ENCODE peak calls at places on chromosomes 4 and X, in seven cellular contexts. One of them, this sample, is unnamed.

GRCh38 chr4:55854132-55854531 is 684 bp downstream of the EXOC1 start:
- DNase-seq in HL-60: no peak
- DNase-seq in sigmoid colon: no peak
- DNase-seq in stomach: no peak
- DNase-seq in K562: peak
- DNase-seq in SK-N-SH: peak
- DNase-seq in GM23338: no peak
- DNase-seq in this sample: no peak

GRCh38 chr4:7377223-7377865 is 57.4 kb downstream of the PSAPL1 start:
- DNase-seq in sigmoid colon: no peak
- DNase-seq in GM23338: no peak
- DNase-seq in K562: no peak
- DNase-seq in HL-60: no peak
- DNase-seq in SK-N-SH: peak
- DNase-seq in stomach: no peak
- DNase-seq in this sample: no peak

GRCh38 chr4:40349561-40350198 is 14.5 kb downstream of the CHRNA9 start:
- DNase-seq in SK-N-SH: no peak
- DNase-seq in HL-60: no peak
- DNase-seq in K562: no peak
- DNase-seq in sigmoid colon: no peak
- DNase-seq in GM23338: no peak
- DNase-seq in stomach: no peak
- DNase-seq in this sample: no peak

GRCh38 chrX:130694983-130695382 is 208.0 kb downstream of the ENOX2 start:
- DNase-seq in K562: peak
- DNase-seq in HL-60: no peak
- DNase-seq in sigmoid colon: no peak
- DNase-seq in stomach: no peak
- DNase-seq in SK-N-SH: no peak
- DNase-seq in GM23338: no peak
- DNase-seq in this sample: no peak

GRCh38 chr4:18105023-18106011 is 83.8 kb upstream of the LCORL start:
- DNase-seq in stomach: no peak
- DNase-seq in GM23338: no peak
- DNase-seq in K562: no peak
- DNase-seq in SK-N-SH: no peak
- DNase-seq in sigmoid colon: no peak
- DNase-seq in HL-60: no peak
- DNase-seq in this sample: no peak

GRCh38 chr4:25442863-25443307 is 65.8 kb downstream of the ANAPC4 start:
- DNase-seq in HL-60: no peak
- DNase-seq in stomach: no peak
- DNase-seq in SK-N-SH: no peak
- DNase-seq in sigmoid colon: no peak
- DNase-seq in K562: no peak
- DNase-seq in GM23338: no peak
- DNase-seq in this sample: no peak

GRCh38 chr4:8907596-8908205 is 36.1 kb upstream of the HMX1 start:
- DNase-seq in HL-60: no peak
- DNase-seq in sigmoid colon: peak
- DNase-seq in GM23338: no peak
- DNase-seq in K562: no peak
- DNase-seq in SK-N-SH: peak
- DNase-seq in stomach: no peak
- DNase-seq in this sample: peak

GRCh38 chr4:70704333-70705145 is 16.2 kb downstream of the UTP3 start:
- DNase-seq in HL-60: no peak
- DNase-seq in sigmoid colon: peak
- DNase-seq in K562: peak
- DNase-seq in GM23338: peak
- DNase-seq in stomach: peak
- DNase-seq in SK-N-SH: peak
- DNase-seq in this sample: peak

GRCh38 chrX:45842916-45843315 is 642.2 kb upstream of the DIPK2B start:
- DNase-seq in SK-N-SH: no peak
- DNase-seq in stomach: no peak
- DNase-seq in K562: no peak
- DNase-seq in sigmoid colon: no peak
- DNase-seq in GM23338: no peak
- DNase-seq in HL-60: no peak
- DNase-seq in this sample: no peak

GRCh38 chr4:152679414-152680281 is at the start of gene TMEM154:
- DNase-seq in stomach: peak
- DNase-seq in K562: no peak
- DNase-seq in HL-60: peak
- DNase-seq in SK-N-SH: peak
- DNase-seq in sigmoid colon: peak
- DNase-seq in GM23338: peak
- DNase-seq in this sample: peak

GRCh38 chr4:62014982-62015739 is 815.0 kb downstream of the ADGRL3 start:
- DNase-seq in stomach: no peak
- DNase-seq in HL-60: no peak
- DNase-seq in K562: no peak
- DNase-seq in GM23338: no peak
- DNase-seq in sigmoid colon: no peak
- DNase-seq in SK-N-SH: peak
- DNase-seq in this sample: no peak

GRCh38 chr4:128858875-128859696 is 49.6 kb downstream of the JADE1 start:
- DNase-seq in GM23338: no peak
- DNase-seq in K562: no peak
- DNase-seq in HL-60: no peak
- DNase-seq in stomach: no peak
- DNase-seq in SK-N-SH: no peak
- DNase-seq in sigmoid colon: no peak
- DNase-seq in this sample: no peak

GRCh38 chr4:121484633-121485032 is 103.8 kb upstream of the QRFPR start:
- DNase-seq in stomach: peak
- DNase-seq in HL-60: no peak
- DNase-seq in sigmoid colon: no peak
- DNase-seq in GM23338: peak
- DNase-seq in SK-N-SH: peak
- DNase-seq in K562: peak
- DNase-seq in this sample: peak

GRCh38 chr4:186669735-186670134 is 53.9 kb downstream of the FAT1 start:
- DNase-seq in HL-60: no peak
- DNase-seq in stomach: no peak
- DNase-seq in GM23338: peak
- DNase-seq in SK-N-SH: no peak
- DNase-seq in K562: no peak
- DNase-seq in sigmoid colon: no peak
- DNase-seq in this sample: no peak

GRCh38 chr4:186669159-186669720 is 54.4 kb downstream of the FAT1 start:
- DNase-seq in K562: no peak
- DNase-seq in sigmoid colon: peak
- DNase-seq in HL-60: no peak
- DNase-seq in SK-N-SH: peak
- DNase-seq in stomach: no peak
- DNase-seq in GM23338: peak
- DNase-seq in this sample: peak

GRCh38 chr4:186660403-186660802 is 63.3 kb downstream of the FAT1 start:
- DNase-seq in GM23338: no peak
- DNase-seq in K562: no peak
- DNase-seq in SK-N-SH: no peak
- DNase-seq in stomach: no peak
- DNase-seq in HL-60: no peak
- DNase-seq in sigmoid colon: no peak
- DNase-seq in this sample: no peak

GRCh38 chr4:186666750-186667149 is 56.9 kb downstream of the FAT1 start:
- DNase-seq in sigmoid colon: no peak
- DNase-seq in K562: no peak
- DNase-seq in HL-60: no peak
- DNase-seq in stomach: no peak
- DNase-seq in SK-N-SH: no peak
- DNase-seq in GM23338: no peak
- DNase-seq in this sample: no peak

DNA sequence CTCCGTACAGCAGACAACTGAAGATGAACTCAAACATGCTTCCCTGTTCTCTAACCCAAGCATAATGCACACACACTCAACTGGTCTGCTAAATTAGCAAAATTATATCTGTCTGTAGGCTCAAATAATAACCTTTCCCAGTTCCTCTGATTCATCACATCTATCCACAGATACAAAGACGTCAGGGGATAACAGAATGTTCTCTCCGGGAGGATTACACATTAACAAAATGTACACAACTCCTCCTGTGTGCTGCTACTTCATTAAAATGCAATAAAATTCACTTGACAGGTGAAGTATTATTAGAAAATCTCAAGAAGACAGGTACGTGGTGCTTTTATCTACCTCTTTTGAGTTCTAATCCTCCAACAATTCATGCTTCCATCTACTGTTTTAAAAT is 57.4 kb downstream of the FAT1 start:
- DNase-seq in HL-60: no peak
- DNase-seq in SK-N-SH: no peak
- DNase-seq in stomach: no peak
- DNase-seq in K562: no peak
- DNase-seq in GM23338: no peak
- DNase-seq in sigmoid colon: no peak
- DNase-seq in this sample: no peak
- TF ChIP-seq POLR2AphosphoS5 in HL-60: no peak
- TF ChIP-seq POLR2AphosphoS5 in SK-N-SH: no peak
- TF ChIP-seq POLR2AphosphoS5 in stomach: no peak
- TF ChIP-seq POLR2AphosphoS5 in K562: no peak
- TF ChIP-seq POLR2AphosphoS5 in GM23338: no peak
- TF ChIP-seq POLR2AphosphoS5 in sigmoid colon: peak
- TF ChIP-seq POLR2AphosphoS5 in this sample: no peak

GRCh38 chrX:41351923-41352322 is 18.0 kb downstream of the DDX3X start:
- DNase-seq in GM23338: no peak
- DNase-seq in SK-N-SH: no peak
- DNase-seq in stomach: no peak
- DNase-seq in K562: no peak
- DNase-seq in sigmoid colon: no peak
- DNase-seq in HL-60: no peak
- DNase-seq in this sample: no peak
- TF ChIP-seq POLR2AphosphoS5 in GM23338: peak
- TF ChIP-seq POLR2AphosphoS5 in SK-N-SH: peak
- TF ChIP-seq POLR2AphosphoS5 in stomach: no peak
- TF ChIP-seq POLR2AphosphoS5 in K562: no peak
- TF ChIP-seq POLR2AphosphoS5 in sigmoid colon: no peak
- TF ChIP-seq POLR2AphosphoS5 in HL-60: no peak
- TF ChIP-seq POLR2AphosphoS5 in this sample: no peak

DNA sequence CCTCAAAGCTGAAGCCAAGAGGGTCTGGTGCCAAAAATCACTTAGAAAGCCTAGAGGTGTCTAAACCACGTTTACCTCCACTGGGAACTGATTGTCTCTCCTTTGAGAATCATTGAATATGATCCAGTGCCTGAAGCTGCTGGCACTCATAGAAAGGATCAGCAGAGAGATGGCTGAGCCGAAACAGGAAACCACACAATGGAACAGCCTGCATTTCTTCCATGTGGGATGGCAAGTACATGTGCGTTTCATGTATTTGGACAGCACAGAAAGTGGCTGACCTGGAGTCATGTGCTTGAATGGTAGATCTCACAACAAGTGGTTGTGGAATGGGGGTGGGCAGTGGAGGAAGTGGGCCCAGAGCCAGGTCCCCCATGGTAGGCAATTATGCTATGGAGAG is 533.7 kb downstream of the INPP4B start:
- DNase-seq in SK-N-SH: no peak
- DNase-seq in HL-60: no peak
- DNase-seq in sigmoid colon: no peak
- DNase-seq in GM23338: no peak
- DNase-seq in stomach: no peak
- DNase-seq in K562: no peak
- DNase-seq in this sample: no peak
- TF ChIP-seq POLR2AphosphoS5 in SK-N-SH: no peak
- TF ChIP-seq POLR2AphosphoS5 in HL-60: no peak
- TF ChIP-seq POLR2AphosphoS5 in sigmoid colon: no peak
- TF ChIP-seq POLR2AphosphoS5 in GM23338: no peak
- TF ChIP-seq POLR2AphosphoS5 in stomach: no peak
- TF ChIP-seq POLR2AphosphoS5 in K562: no peak
- TF ChIP-seq POLR2AphosphoS5 in this sample: no peak

GRCh38 chrX:103624111-103624510 is 4.7 kb upstream of the TCEAL1 start:
- DNase-seq in sigmoid colon: no peak
- DNase-seq in SK-N-SH: no peak
- DNase-seq in HL-60: no peak
- DNase-seq in GM23338: no peak
- DNase-seq in K562: no peak
- DNase-seq in stomach: no peak
- DNase-seq in this sample: no peak
- TF ChIP-seq POLR2AphosphoS5 in sigmoid colon: no peak
- TF ChIP-seq POLR2AphosphoS5 in SK-N-SH: no peak
- TF ChIP-seq POLR2AphosphoS5 in HL-60: no peak
- TF ChIP-seq POLR2AphosphoS5 in GM23338: no peak
- TF ChIP-seq POLR2AphosphoS5 in K562: no peak
- TF ChIP-seq POLR2AphosphoS5 in stomach: no peak
- TF ChIP-seq POLR2AphosphoS5 in this sample: no peak

DNA sequence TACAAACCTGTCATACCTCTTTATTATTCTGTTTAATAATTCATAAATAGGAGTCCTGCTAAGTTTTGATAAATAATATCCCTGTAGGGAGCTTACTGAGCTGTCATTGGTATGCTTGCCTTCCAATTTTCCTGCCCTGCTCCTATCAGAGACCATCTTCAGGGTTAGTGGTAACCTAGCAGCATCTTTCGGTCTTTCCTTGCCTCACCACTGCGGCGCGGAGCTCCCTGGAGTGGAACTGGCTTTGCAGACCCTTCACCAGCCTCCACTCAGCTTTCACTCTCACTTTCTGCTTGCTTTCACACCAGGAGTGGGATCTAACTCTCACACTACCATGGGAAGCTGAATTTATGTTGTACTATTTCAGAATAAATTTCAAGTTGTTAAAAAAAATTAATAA is 481.7 kb upstream of the ATOH1 start:
- DNase-seq in K562: no peak
- DNase-seq in stomach: no peak
- DNase-seq in sigmoid colon: no peak
- DNase-seq in SK-N-SH: no peak
- DNase-seq in GM23338: peak
- DNase-seq in HL-60: no peak
- DNase-seq in this sample: no peak
- TF ChIP-seq POLR2AphosphoS5 in K562: no peak
- TF ChIP-seq POLR2AphosphoS5 in stomach: no peak
- TF ChIP-seq POLR2AphosphoS5 in sigmoid colon: no peak
- TF ChIP-seq POLR2AphosphoS5 in SK-N-SH: no peak
- TF ChIP-seq POLR2AphosphoS5 in GM23338: no peak
- TF ChIP-seq POLR2AphosphoS5 in HL-60: no peak
- TF ChIP-seq POLR2AphosphoS5 in this sample: no peak

GRCh38 chrX:39859991-39860861 is 237.5 kb downstream of the BCOR start:
- DNase-seq in SK-N-SH: peak
- DNase-seq in K562: peak
- DNase-seq in stomach: peak
- DNase-seq in HL-60: peak
- DNase-seq in sigmoid colon: peak
- DNase-seq in GM23338: peak
- DNase-seq in this sample: no peak
- TF ChIP-seq POLR2AphosphoS5 in SK-N-SH: no peak
- TF ChIP-seq POLR2AphosphoS5 in K562: peak
- TF ChIP-seq POLR2AphosphoS5 in stomach: no peak
- TF ChIP-seq POLR2AphosphoS5 in HL-60: peak
- TF ChIP-seq POLR2AphosphoS5 in sigmoid colon: no peak
- TF ChIP-seq POLR2AphosphoS5 in GM23338: no peak
- TF ChIP-seq POLR2AphosphoS5 in this sample: peak

GRCh38 chr4:75935628-75936027 is 5.2 kb downstream of the NAAA start:
- DNase-seq in GM23338: no peak
- DNase-seq in stomach: no peak
- DNase-seq in sigmoid colon: no peak
- DNase-seq in K562: no peak
- DNase-seq in HL-60: no peak
- DNase-seq in SK-N-SH: no peak
- DNase-seq in this sample: no peak

GRCh38 chr4:75939890-75940691 is 722 bp downstream of the NAAA start:
- DNase-seq in SK-N-SH: peak
- DNase-seq in GM23338: peak
- DNase-seq in sigmoid colon: peak
- DNase-seq in HL-60: peak
- DNase-seq in stomach: peak
- DNase-seq in K562: peak
- DNase-seq in this sample: peak

GRCh38 chr4:75940692-75941253 is at the start of gene NAAA:
- DNase-seq in SK-N-SH: peak
- DNase-seq in GM23338: peak
- DNase-seq in sigmoid colon: peak
- DNase-seq in stomach: peak
- DNase-seq in HL-60: peak
- DNase-seq in K562: peak
- DNase-seq in this sample: peak
- TF ChIP-seq POLR2AphosphoS5 in SK-N-SH: no peak
- TF ChIP-seq POLR2AphosphoS5 in GM23338: peak
- TF ChIP-seq POLR2AphosphoS5 in sigmoid colon: no peak
- TF ChIP-seq POLR2AphosphoS5 in stomach: peak
- TF ChIP-seq POLR2AphosphoS5 in HL-60: no peak
- TF ChIP-seq POLR2AphosphoS5 in K562: peak
- TF ChIP-seq POLR2AphosphoS5 in this sample: peak

This sample was measured in upper lobe of left lung.